ENCODE peak calls at places on chromosomes 4 and X, in six cellular contexts. One of them, this sample, is unnamed.

GRCh38 chrX:72247206-72247944 is 8.5 kb upstream of the ERCC6L start:
- DNase-seq in hepatocyte: peak; percentile 20
- DNase-seq in HCT116: no peak
- DNase-seq in mammary epithelial cell: no peak
- DNase-seq in right atrium auricular region: no peak
- DNase-seq in thyroid gland: peak; percentile 82
- DNase-seq in this sample: no peak

GRCh38 chr4:83644677-83645639 is 109.0 kb downstream of the GPAT3 start:
- DNase-seq in mammary epithelial cell: peak; percentile 37
- DNase-seq in right atrium auricular region: no peak
- DNase-seq in HCT116: peak; percentile 57
- DNase-seq in thyroid gland: no peak
- DNase-seq in hepatocyte: peak; percentile 76
- DNase-seq in this sample: peak; percentile 14

GRCh38 chr4:3047464-3048286 is 26.7 kb downstream of the HTT-AS start:
- DNase-seq in HCT116: peak; percentile 45
- DNase-seq in hepatocyte: peak; percentile 79
- DNase-seq in right atrium auricular region: peak; percentile 71
- DNase-seq in thyroid gland: peak; percentile 72
- DNase-seq in mammary epithelial cell: peak; percentile 31
- DNase-seq in this sample: peak; percentile 88

GRCh38 chrX:75273483-75273882 is 402 bp upstream of the UPRT start:
- DNase-seq in HCT116: no peak
- DNase-seq in hepatocyte: peak; percentile 43
- DNase-seq in thyroid gland: peak; percentile 4
- DNase-seq in right atrium auricular region: no peak
- DNase-seq in mammary epithelial cell: no peak
- DNase-seq in this sample: no peak

GRCh38 chr4:876780-877179 is 50.9 kb upstream of the CPLX1 start:
- DNase-seq in mammary epithelial cell: no peak
- DNase-seq in hepatocyte: no peak
- DNase-seq in thyroid gland: no peak
- DNase-seq in right atrium auricular region: no peak
- DNase-seq in HCT116: no peak
- DNase-seq in this sample: peak; percentile 29

GRCh38 chr4:163554870-163555465 is 60.5 kb downstream of the TMA16 start:
- DNase-seq in mammary epithelial cell: peak; percentile 8
- DNase-seq in HCT116: no peak
- DNase-seq in right atrium auricular region: no peak
- DNase-seq in hepatocyte: peak; percentile 38
- DNase-seq in thyroid gland: no peak
- DNase-seq in this sample: no peak

GRCh38 chr4:102869569-102870227 is 906 bp downstream of the CISD2 start:
- DNase-seq in HCT116: no peak
- DNase-seq in thyroid gland: no peak
- DNase-seq in right atrium auricular region: no peak
- DNase-seq in hepatocyte: no peak
- DNase-seq in mammary epithelial cell: no peak
- DNase-seq in this sample: no peak

GRCh38 chrX:102860235-102860634 is 76.8 kb upstream of the RAB40AL start:
- DNase-seq in right atrium auricular region: no peak
- DNase-seq in mammary epithelial cell: no peak
- DNase-seq in thyroid gland: no peak
- DNase-seq in hepatocyte: no peak
- DNase-seq in HCT116: no peak
- DNase-seq in this sample: no peak

DNA sequence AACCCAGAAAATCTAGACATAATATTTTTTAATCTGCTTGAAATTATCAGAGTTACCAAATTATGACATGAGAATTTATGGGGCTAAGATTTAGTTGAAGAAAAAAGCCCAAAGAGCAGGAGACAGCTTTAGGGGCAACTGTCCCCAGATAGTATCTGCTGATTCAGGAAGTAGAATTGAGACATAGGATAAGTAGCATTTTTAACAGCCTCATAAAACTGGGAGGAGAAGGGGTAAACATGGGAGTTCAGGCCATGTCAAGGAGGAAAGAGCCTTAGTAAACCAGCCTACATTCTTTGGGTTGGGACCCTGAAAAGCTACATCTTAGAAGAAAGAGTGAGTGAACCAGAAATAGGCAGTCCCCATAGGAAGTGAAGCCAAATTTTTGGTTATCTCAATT is 9.7 kb upstream of the RAB28 start:
- DNase-seq in thyroid gland: no peak
- DNase-seq in hepatocyte: no peak
- DNase-seq in right atrium auricular region: no peak
- DNase-seq in HCT116: no peak
- DNase-seq in mammary epithelial cell: no peak
- DNase-seq in this sample: no peak
- H3K27ac ChIP-seq in thyroid gland: no peak overlapping the region
- H3K27ac ChIP-seq in hepatocyte: no peak overlapping the region
- H3K27ac ChIP-seq in right atrium auricular region: no peak overlapping the region
- H3K27ac ChIP-seq in HCT116: no peak overlapping the region
- H3K27ac ChIP-seq in mammary epithelial cell: no peak overlapping the region
- H3K27ac ChIP-seq in this sample: no peak overlapping the region

DNA sequence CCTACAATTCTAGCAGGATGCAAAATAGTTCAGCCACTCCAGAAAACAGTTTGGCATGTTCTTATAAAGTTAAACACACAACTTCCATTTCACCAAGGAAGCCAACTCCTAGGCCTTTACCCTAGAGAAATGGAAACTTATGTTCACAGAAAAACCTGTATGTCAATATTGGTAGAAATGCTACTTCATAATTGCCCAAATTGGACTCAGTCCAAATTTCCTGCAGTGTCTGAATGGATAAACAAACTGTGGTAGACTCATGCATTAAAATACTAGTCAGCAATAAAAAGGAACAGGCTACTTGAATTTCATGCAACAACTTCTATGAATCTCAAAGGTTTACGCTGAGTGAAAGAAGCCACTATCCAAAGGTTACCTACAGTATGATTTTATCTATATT is 1738.8 kb upstream of the IGFBP7 start:
- DNase-seq in hepatocyte: no peak
- DNase-seq in right atrium auricular region: no peak
- DNase-seq in HCT116: no peak
- DNase-seq in thyroid gland: no peak
- DNase-seq in mammary epithelial cell: no peak
- DNase-seq in this sample: no peak
- TF ChIP-seq CTCF in hepatocyte: no peak
- TF ChIP-seq CTCF in right atrium auricular region: no peak
- TF ChIP-seq CTCF in HCT116: no peak
- TF ChIP-seq CTCF in thyroid gland: no peak
- TF ChIP-seq CTCF in mammary epithelial cell: no peak
- TF ChIP-seq CTCF in this sample: no peak

GRCh38 chrX:10310502-10310901 is 153.7 kb downstream of the CLCN4 start:
- DNase-seq in hepatocyte: no peak
- DNase-seq in HCT116: no peak
- DNase-seq in mammary epithelial cell: no peak
- DNase-seq in thyroid gland: no peak
- DNase-seq in right atrium auricular region: no peak
- DNase-seq in this sample: no peak

DNA sequence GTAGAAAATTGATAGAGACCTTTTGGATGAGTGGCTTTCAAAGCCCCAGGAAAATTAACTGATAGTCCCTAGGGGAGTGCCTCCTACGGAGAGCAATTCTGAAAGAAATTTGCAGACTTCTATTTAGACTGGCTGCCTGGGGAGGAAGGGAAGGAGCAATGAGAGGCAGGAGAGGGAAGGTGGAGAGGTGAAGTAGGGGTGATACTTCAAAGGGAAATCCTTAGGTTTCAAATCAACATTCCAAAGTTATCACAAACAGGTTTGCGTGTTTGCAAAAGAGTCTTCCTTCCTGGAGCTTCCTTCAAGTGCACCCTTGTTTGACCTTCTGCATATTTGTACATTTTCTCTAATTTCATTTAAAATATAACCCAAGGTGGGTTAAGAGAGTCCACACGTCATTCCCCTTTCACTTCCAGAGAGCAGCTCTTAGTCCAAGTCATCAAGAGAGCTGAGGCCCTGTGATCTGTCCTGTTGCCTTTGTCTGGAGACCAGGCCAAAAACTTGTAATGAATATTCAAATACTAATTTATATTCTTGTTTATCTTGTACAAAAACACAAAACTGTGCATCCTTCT is 157.8 kb downstream of the CLCN4 start:
- DNase-seq in right atrium auricular region: no peak
- DNase-seq in mammary epithelial cell: no peak
- DNase-seq in thyroid gland: no peak
- DNase-seq in HCT116: no peak
- DNase-seq in hepatocyte: no peak
- DNase-seq in this sample: no peak
- H3K27me3 ChIP-seq in right atrium auricular region: no peaks in the 10 kb centered on the region
- H3K27me3 ChIP-seq in mammary epithelial cell: no peaks in the 10 kb centered on the region
- H3K27me3 ChIP-seq in thyroid gland: no peaks in the 10 kb centered on the region
- H3K27me3 ChIP-seq in HCT116: no peaks in the 10 kb centered on the region
- H3K27me3 ChIP-seq in hepatocyte: no peaks in the 10 kb centered on the region
- H3K27me3 ChIP-seq in this sample: no peaks in the 10 kb centered on the region

DNA sequence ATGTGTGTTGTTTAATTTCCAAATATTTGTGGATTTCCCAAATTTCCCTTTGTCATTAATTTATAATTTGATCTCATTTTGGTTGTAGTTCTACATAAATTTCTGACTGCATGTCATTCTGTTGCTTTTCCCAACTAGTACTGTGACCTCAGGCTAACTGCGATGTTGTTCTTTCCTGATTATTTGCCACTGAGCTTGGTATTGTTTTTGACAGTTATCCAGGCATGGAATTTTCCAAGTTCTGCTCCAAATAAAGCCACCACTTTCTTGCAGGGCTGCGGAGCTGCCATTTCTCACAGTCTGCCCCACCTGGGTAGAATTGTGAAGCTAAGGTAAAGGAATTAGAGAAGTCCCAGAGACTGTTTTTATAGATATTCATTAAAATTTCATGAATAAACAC is 328.8 kb downstream of the ZNF674 start:
- DNase-seq in hepatocyte: no peak
- DNase-seq in right atrium auricular region: no peak
- DNase-seq in HCT116: no peak
- DNase-seq in mammary epithelial cell: no peak
- DNase-seq in thyroid gland: no peak
- DNase-seq in this sample: no peak
- H3K27ac ChIP-seq in hepatocyte: no peak overlapping the region
- H3K27ac ChIP-seq in right atrium auricular region: no peak overlapping the region
- H3K27ac ChIP-seq in HCT116: no peak overlapping the region
- H3K27ac ChIP-seq in mammary epithelial cell: no peak overlapping the region
- H3K27ac ChIP-seq in thyroid gland: no peak overlapping the region
- H3K27ac ChIP-seq in this sample: no peak overlapping the region

GRCh38 chr4:47945930-47946726 is 31.7 kb upstream of the NFXL1 start:
- DNase-seq in mammary epithelial cell: no peak
- DNase-seq in thyroid gland: no peak
- DNase-seq in hepatocyte: no peak
- DNase-seq in HCT116: no peak
- DNase-seq in right atrium auricular region: no peak
- DNase-seq in this sample: no peak
- TF ChIP-seq CTCF in mammary epithelial cell: no peak
- TF ChIP-seq CTCF in thyroid gland: no peak
- TF ChIP-seq CTCF in hepatocyte: no peak
- TF ChIP-seq CTCF in HCT116: no peak
- TF ChIP-seq CTCF in right atrium auricular region: no peak
- TF ChIP-seq CTCF in this sample: no peak

DNA sequence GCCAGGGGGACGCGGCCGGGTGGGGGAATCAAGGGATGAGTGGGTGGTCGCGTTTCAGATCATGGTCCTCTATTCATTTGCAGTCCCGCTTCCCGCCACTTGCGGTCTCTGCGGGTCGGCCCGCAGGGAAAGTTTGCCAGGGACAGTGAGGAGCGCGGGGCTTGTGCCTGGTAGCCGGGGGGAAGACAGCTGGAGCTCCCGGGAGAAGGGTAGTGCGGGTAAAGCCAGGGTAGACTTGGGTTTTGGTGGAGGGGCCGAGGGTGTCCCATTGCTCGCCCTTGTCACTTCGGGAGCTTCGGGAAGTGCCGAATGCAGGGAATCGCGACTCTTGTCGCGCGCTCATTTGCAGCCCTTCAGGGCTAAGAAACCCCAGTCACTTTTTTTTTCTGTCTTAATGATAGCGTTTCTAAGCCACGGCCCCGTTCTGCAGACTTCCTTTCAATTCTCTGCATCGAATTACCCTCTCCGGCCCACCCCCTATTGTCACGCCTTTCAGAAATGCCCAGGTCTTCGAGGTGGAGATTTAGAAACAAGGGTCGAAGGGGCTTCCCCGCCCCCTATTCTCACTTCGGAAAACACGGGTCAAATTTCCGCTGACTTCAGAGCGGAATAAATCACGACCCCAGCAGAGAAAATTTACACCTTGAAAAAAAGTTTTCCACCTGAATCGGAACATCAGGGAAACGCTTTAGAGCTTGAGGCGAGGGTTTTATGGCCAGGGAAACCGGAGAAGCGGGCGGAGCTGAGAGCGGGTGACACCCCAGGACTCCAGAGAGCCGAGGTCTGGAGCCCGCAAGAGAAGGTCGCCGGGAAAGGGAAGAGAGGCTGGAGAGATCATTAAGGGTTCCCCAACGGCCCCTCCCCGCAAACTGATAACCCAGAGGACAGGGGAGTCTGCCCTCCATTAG is 1.4 kb downstream of the SHISA3 start:
- DNase-seq in hepatocyte: peak; percentile 13
- DNase-seq in mammary epithelial cell: no peak
- DNase-seq in HCT116: no peak
- DNase-seq in thyroid gland: no peak
- DNase-seq in right atrium auricular region: no peak
- DNase-seq in this sample: peak; percentile 44
- H3K27me3 ChIP-seq in hepatocyte: peaks cover 97% of the 10 kb centered on the region
- H3K27me3 ChIP-seq in mammary epithelial cell: peaks cover 42% of the 10 kb centered on the region
- H3K27me3 ChIP-seq in HCT116: no peaks in the 10 kb centered on the region
- H3K27me3 ChIP-seq in thyroid gland: no peaks in the 10 kb centered on the region
- H3K27me3 ChIP-seq in right atrium auricular region: peaks cover 6% of the 10 kb centered on the region
- H3K27me3 ChIP-seq in this sample: peaks cover 13% of the 10 kb centered on the region

This sample was measured in WERI-Rb-1.